ENCODE peak calls at places on chromosomes 12 and 14, in nine cellular contexts. I, U, N, P, M, X, Q, J and K are unnamed samples.

GRCh38 chr14:96098309-96098998 is 59.3 kb downstream of the C14orf132 start:
- DNase-seq in J (peak; percentile 47), Q (peak; percentile 29), N (no peak), P (peak; percentile 53), X (peak; percentile 64), I (peak; percentile 78), U (peak; percentile 54), M (no peak), K (no peak)

GRCh38 chr12:102702447-102703114 is 214.5 kb downstream of the PAH start:
- DNase-seq in U (peak; percentile 35), M (no peak), P (peak; percentile 12), Q (peak; percentile 29), J (peak; percentile 13), N (no peak), I (peak; percentile 54), X (peak; percentile 36), K (no peak)

GRCh38 chr14:69666112-69666511 is 54.7 kb downstream of the SUSD6 start:
- DNase-seq in J (no peak), U (no peak), X (no peak), M (no peak), I (no peak), P (no peak), N (no peak), Q (no peak), K (no peak)

GRCh38 chr14:104864267-104865068 is 600 bp upstream of the CEP170B start:
- DNase-seq in M (no peak), U (peak; percentile 83), N (peak; percentile 57), P (no peak), Q (no peak), I (peak; percentile 86), J (peak; percentile 88), X (peak; percentile 33), K (no peak)

GRCh38 chr12:132484183-132484890 is 5.6 kb upstream of the FBRSL1 start:
- DNase-seq in M (no peak), Q (no peak), P (no peak), X (no peak), N (no peak), U (no peak), I (no peak), J (no peak), K (no peak)

GRCh38 chr12:42990387-42990786 is 400.8 kb upstream of the PRICKLE1 start:
- DNase-seq in J (no peak), M (no peak), X (no peak), N (no peak), I (no peak), Q (no peak), P (no peak), U (no peak), K (no peak)

GRCh38 chr14:22845821-22846625 is 9.6 kb downstream of the MMP14 start:
- DNase-seq in J (no peak), M (no peak), P (no peak), Q (no peak), U (no peak), I (no peak), N (no peak), X (no peak), K (no peak)

GRCh38 chr12:10722905-10723866 is at the start of gene YBX3:
- DNase-seq in Q (peak; percentile 68), J (peak; percentile 85), M (peak; percentile 30), P (peak; percentile 25), X (peak; percentile 66), U (peak; percentile 80), N (no peak), I (peak; percentile 33), K (peak; percentile 62)

GRCh38 chr12:9134981-9135628 is 19.4 kb upstream of the A2M start:
- DNase-seq in M (no peak), P (no peak), N (no peak), J (no peak), X (peak; percentile 8), U (no peak), Q (peak; percentile 32), I (no peak), K (no peak)

GRCh38 chr14:79369359-79370332 is 841.7 kb downstream of the DIO2 start:
- DNase-seq in N (no peak), P (no peak), I (no peak), M (no peak), U (peak; percentile 28), J (peak; percentile 31), Q (no peak), X (no peak), K (no peak)

GRCh38 chr14:72104011-72104613 is 171.9 kb downstream of the RGS6 start:
- DNase-seq in X (peak; percentile 3), U (peak; percentile 37), N (no peak), J (no peak), P (no peak), Q (peak; percentile 65), I (peak; percentile 14), M (peak; percentile 26), K (no peak)

GRCh38 chr12:87323369-87323768 is 705.8 kb downstream of the C12orf50 start:
- DNase-seq in N (no peak), I (no peak), Q (no peak), J (no peak), U (no peak), P (no peak), M (no peak), X (no peak), K (no peak)

GRCh38 chr12:82912406-82912805 is 225.7 kb downstream of the TMTC2 start:
- DNase-seq in U (no peak), Q (no peak), M (no peak), P (no peak), X (no peak), J (no peak), N (no peak), I (no peak), K (no peak)

GRCh38 chr12:53231859-53232640 is at the start of gene RARG:
- DNase-seq in X (no peak), N (no peak), P (peak; percentile 64), J (peak; percentile 55), M (no peak), I (peak; percentile 94), U (peak; percentile 88), Q (peak; percentile 80), K (no peak)

GRCh38 chr12:98646165-98646764 is 1.2 kb downstream of the APAF1 start:
- DNase-seq in J (no peak), Q (no peak), P (no peak), U (no peak), X (peak; percentile 15), N (no peak), M (no peak), I (no peak), K (no peak)

GRCh38 chr12:121472150-121472905 is 72.4 kb downstream of the RNF34 start:
- DNase-seq in X (no peak), J (no peak), I (no peak), P (no peak), Q (no peak), U (no peak), N (no peak), M (no peak), K (no peak)

GRCh38 chr14:23017091-23017490 is 7.1 kb upstream of the C14orf93 start:
- DNase-seq in I (no peak), P (no peak), U (no peak), N (no peak), M (no peak), X (no peak), J (no peak), Q (no peak), K (no peak)

GRCh38 chr12:45232771-45233372 is 17.0 kb downstream of the ANO6 start:
- DNase-seq in X (peak; percentile 89), U (peak; percentile 94), N (no peak), Q (peak; percentile 47), I (no peak), J (peak; percentile 58), P (no peak), M (no peak), K (no peak)

GRCh38 chr14:54220122-54220691 is 176.6 kb upstream of the CDKN3 start:
- DNase-seq in P (no peak), I (no peak), M (no peak), Q (no peak), U (no peak), J (no peak), X (no peak), N (no peak), K (no peak)

GRCh38 chr12:15214851-15215601 is 6.2 kb downstream of the RERG start:
- DNase-seq in I (no peak), J (no peak), P (no peak), N (no peak), X (no peak), Q (no peak), M (no peak), U (no peak), K (no peak)

GRCh38 chr14:93049867-93050331 is 65.8 kb downstream of the ITPK1 start:
- DNase-seq in P (no peak), Q (no peak), X (no peak), M (no peak), J (no peak), N (no peak), I (no peak), U (no peak), K (no peak)

GRCh38 chr14:92613008-92613658 is 99.6 kb downstream of the RIN3 start:
- DNase-seq in Q (peak; percentile 84), U (peak; percentile 34), M (peak; percentile 16), X (no peak), P (no peak), I (no peak), J (no peak), N (no peak), K (no peak)

GRCh38 chr12:32522322-32523221 is 123.2 kb downstream of the FGD4 start:
- DNase-seq in U (no peak), P (no peak), N (no peak), I (no peak), Q (no peak), X (no peak), J (no peak), M (peak; percentile 56), K (no peak)

GRCh38 chr12:108597559-108598471 is at the start of gene TMEM119:
- DNase-seq in U (no peak), P (peak; percentile 19), Q (no peak), J (no peak), M (no peak), I (no peak), X (no peak), N (no peak), K (no peak)

GRCh38 chr14:54653764-54654469 is 87.0 kb downstream of the SAMD4A start:
- DNase-seq in X (no peak), I (no peak), Q (no peak), J (no peak), M (peak; percentile 73), P (no peak), N (no peak), U (no peak), K (no peak)

GRCh38 chr14:23353433-23353780 is 720 bp upstream of the SLC22A17 start:
- DNase-seq in X (no peak), P (no peak), I (no peak), J (no peak), M (no peak), N (no peak), Q (no peak), U (no peak), K (no peak)

GRCh38 chr12:90823859-90824258 is 131.1 kb downstream of the CCER1 start:
- DNase-seq in P (no peak), M (no peak), X (no peak), I (no peak), Q (no peak), U (no peak), J (no peak), N (no peak), K (no peak)

GRCh38 chr12:109989380-109989779 is 6.8 kb downstream of the GIT2 start:
- DNase-seq in J (no peak), M (no peak), U (no peak), Q (no peak), N (no peak), X (no peak), I (no peak), P (no peak), K (no peak)

GRCh38 chr12:1351926-1352325 is 242.5 kb downstream of the FBXL14 start:
- DNase-seq in N (no peak), Q (no peak), I (no peak), J (no peak), P (no peak), X (no peak), U (no peak), M (no peak), K (no peak)

GRCh38 chr12:108856428-108857157 is 790 bp downstream of the SSH1 start:
- DNase-seq in Q (peak; percentile 72), N (no peak), U (no peak), P (peak; percentile 42), I (no peak), M (no peak), J (peak; percentile 83), X (no peak), K (peak; percentile 83)

GRCh38 chr12:75390156-75390898 is 562 bp upstream of the GLIPR1L2 start:
- DNase-seq in U (no peak), X (no peak), I (no peak), M (no peak), Q (no peak), P (no peak), N (no peak), J (no peak), K (no peak)